ENCODE peak calls at places on chromosomes 7 and 10, in seven cellular contexts. One of them, this sample, is unnamed.

GRCh38 chr10:1114355-1115261 is 58.4 kb downstream of the WDR37 start:
- DNase-seq in AG10803: no peak
- DNase-seq in germinal center: no peak
- DNase-seq in heart right ventricle: no peak
- DNase-seq in CD4-positive, alpha-beta T cell: no peak
- DNase-seq in Ammon's horn: no peak
- DNase-seq in central memory CD4-positive, alpha-beta T cell: no peak
- DNase-seq in this sample: no peak

GRCh38 chr7:35030848-35031247 is 6.4 kb downstream of the DPY19L1 start:
- DNase-seq in AG10803: no peak
- DNase-seq in germinal center: no peak
- DNase-seq in heart right ventricle: no peak
- DNase-seq in CD4-positive, alpha-beta T cell: no peak
- DNase-seq in Ammon's horn: no peak
- DNase-seq in central memory CD4-positive, alpha-beta T cell: no peak
- DNase-seq in this sample: no peak

GRCh38 chr10:34758447-34758996 is 56.6 kb downstream of the PARD3 start:
- DNase-seq in AG10803: peak; percentile 83
- DNase-seq in germinal center: no peak
- DNase-seq in heart right ventricle: no peak
- DNase-seq in CD4-positive, alpha-beta T cell: no peak
- DNase-seq in Ammon's horn: no peak
- DNase-seq in central memory CD4-positive, alpha-beta T cell: no peak
- DNase-seq in this sample: no peak

GRCh38 chr10:25071227-25071626 is 54.8 kb downstream of the THNSL1 start:
- DNase-seq in AG10803: no peak
- DNase-seq in germinal center: no peak
- DNase-seq in heart right ventricle: no peak
- DNase-seq in CD4-positive, alpha-beta T cell: no peak
- DNase-seq in Ammon's horn: no peak
- DNase-seq in central memory CD4-positive, alpha-beta T cell: no peak
- DNase-seq in this sample: no peak

GRCh38 chr10:14812271-14812670 is 25.6 kb downstream of the CDNF start:
- DNase-seq in AG10803: peak; percentile 13
- DNase-seq in germinal center: no peak
- DNase-seq in heart right ventricle: no peak
- DNase-seq in CD4-positive, alpha-beta T cell: no peak
- DNase-seq in Ammon's horn: no peak
- DNase-seq in central memory CD4-positive, alpha-beta T cell: no peak
- DNase-seq in this sample: no peak

GRCh38 chr10:77821551-77821950 is 105.0 kb downstream of the DLG5 start:
- DNase-seq in AG10803: no peak
- DNase-seq in germinal center: no peak
- DNase-seq in heart right ventricle: no peak
- DNase-seq in CD4-positive, alpha-beta T cell: no peak
- DNase-seq in Ammon's horn: no peak
- DNase-seq in central memory CD4-positive, alpha-beta T cell: no peak
- DNase-seq in this sample: no peak

GRCh38 chr7:29412912-29413311 is 150.7 kb upstream of the PRR15 start:
- DNase-seq in AG10803: no peak
- DNase-seq in germinal center: no peak
- DNase-seq in heart right ventricle: no peak
- DNase-seq in CD4-positive, alpha-beta T cell: no peak
- DNase-seq in Ammon's horn: no peak
- DNase-seq in central memory CD4-positive, alpha-beta T cell: no peak
- DNase-seq in this sample: no peak

GRCh38 chr7:139915301-139915863 is 86.3 kb downstream of the TBXAS1 start:
- DNase-seq in AG10803: peak; percentile 48
- DNase-seq in germinal center: no peak
- DNase-seq in heart right ventricle: no peak
- DNase-seq in CD4-positive, alpha-beta T cell: no peak
- DNase-seq in Ammon's horn: no peak
- DNase-seq in central memory CD4-positive, alpha-beta T cell: no peak
- DNase-seq in this sample: no peak

GRCh38 chr7:232571-233455 is 40.4 kb downstream of the FAM20C start:
- DNase-seq in AG10803: peak; percentile 84
- DNase-seq in germinal center: no peak
- DNase-seq in heart right ventricle: no peak
- DNase-seq in CD4-positive, alpha-beta T cell: no peak
- DNase-seq in Ammon's horn: peak; percentile 33
- DNase-seq in central memory CD4-positive, alpha-beta T cell: no peak
- DNase-seq in this sample: no peak

GRCh38 chr10:47323636-47324299 is 1.5 kb downstream of the GDF2 start:
- DNase-seq in AG10803: no peak
- DNase-seq in germinal center: no peak
- DNase-seq in heart right ventricle: no peak
- DNase-seq in CD4-positive, alpha-beta T cell: no peak
- DNase-seq in Ammon's horn: no peak
- DNase-seq in central memory CD4-positive, alpha-beta T cell: no peak
- DNase-seq in this sample: no peak

GRCh38 chr7:44977956-44978355 is 859 bp downstream of the MYO1G start:
- DNase-seq in AG10803: no peak
- DNase-seq in germinal center: no peak
- DNase-seq in heart right ventricle: no peak
- DNase-seq in CD4-positive, alpha-beta T cell: no peak
- DNase-seq in Ammon's horn: no peak
- DNase-seq in central memory CD4-positive, alpha-beta T cell: no peak
- DNase-seq in this sample: no peak

GRCh38 chr10:97180367-97180763 is 5.4 kb downstream of the SLIT1 start:
- DNase-seq in AG10803: no peak
- DNase-seq in germinal center: no peak
- DNase-seq in heart right ventricle: no peak
- DNase-seq in CD4-positive, alpha-beta T cell: no peak
- DNase-seq in Ammon's horn: no peak
- DNase-seq in central memory CD4-positive, alpha-beta T cell: no peak
- DNase-seq in this sample: no peak

GRCh38 chr7:11540271-11540761 is 291.7 kb downstream of the THSD7A start:
- DNase-seq in AG10803: peak; percentile 6
- DNase-seq in germinal center: no peak
- DNase-seq in heart right ventricle: peak; percentile 5
- DNase-seq in CD4-positive, alpha-beta T cell: no peak
- DNase-seq in Ammon's horn: no peak
- DNase-seq in central memory CD4-positive, alpha-beta T cell: no peak
- DNase-seq in this sample: no peak

GRCh38 chr7:129670636-129671035 is 59.1 kb downstream of the NRF1 start:
- DNase-seq in AG10803: peak; percentile 10
- DNase-seq in germinal center: no peak
- DNase-seq in heart right ventricle: no peak
- DNase-seq in CD4-positive, alpha-beta T cell: no peak
- DNase-seq in Ammon's horn: no peak
- DNase-seq in central memory CD4-positive, alpha-beta T cell: no peak
- DNase-seq in this sample: no peak

GRCh38 chr10:95628786-95629185 is 27.7 kb downstream of the ALDH18A1 start:
- DNase-seq in AG10803: peak; percentile 5
- DNase-seq in germinal center: no peak
- DNase-seq in heart right ventricle: no peak
- DNase-seq in CD4-positive, alpha-beta T cell: no peak
- DNase-seq in Ammon's horn: no peak
- DNase-seq in central memory CD4-positive, alpha-beta T cell: no peak
- DNase-seq in this sample: no peak

GRCh38 chr7:135879238-135879637 is 97.9 kb downstream of the MTPN start:
- DNase-seq in AG10803: peak; percentile 18
- DNase-seq in germinal center: no peak
- DNase-seq in heart right ventricle: no peak
- DNase-seq in CD4-positive, alpha-beta T cell: no peak
- DNase-seq in Ammon's horn: no peak
- DNase-seq in central memory CD4-positive, alpha-beta T cell: no peak
- DNase-seq in this sample: no peak

GRCh38 chr7:6385110-6385792 is 62.5 kb downstream of the DAGLB start:
- DNase-seq in AG10803: peak; percentile 92
- DNase-seq in germinal center: no peak
- DNase-seq in heart right ventricle: no peak
- DNase-seq in CD4-positive, alpha-beta T cell: no peak
- DNase-seq in Ammon's horn: no peak
- DNase-seq in central memory CD4-positive, alpha-beta T cell: no peak
- DNase-seq in this sample: no peak

GRCh38 chr10:71397340-71398212 is 856 bp downstream of the CDH23 start:
- DNase-seq in AG10803: no peak
- DNase-seq in germinal center: no peak
- DNase-seq in heart right ventricle: no peak
- DNase-seq in CD4-positive, alpha-beta T cell: no peak
- DNase-seq in Ammon's horn: no peak
- DNase-seq in central memory CD4-positive, alpha-beta T cell: no peak
- DNase-seq in this sample: no peak

This sample was measured in CD4-positive, alpha-beta memory T cell.